ENCODE peak calls at places on chromosomes 2 and 18, in eight cellular contexts. Z is upper lobe of right lung; T is DND-41; G is CD8-positive, alpha-beta T cell; C is OCI-LY7; H is astrocyte; F is lower lobe of right lung; J is Peyer's patch. N is an unnamed sample.

GRCh38 chr2:211534655-211535054 is 978.3 kb downstream of the CPS1 start:
- DNase-seq in Z (no peak), T (no peak), G (no peak), C (no peak), H (peak), F (no peak), J (no peak), N (no peak)

GRCh38 chr2:96330407-96330806 is 5.2 kb upstream of the NCAPH start:
- DNase-seq in Z (no peak), T (no peak), G (no peak), C (no peak), H (peak), F (no peak), J (no peak), N (no peak)

GRCh38 chr2:142872900-142873724 is 4.4 kb upstream of the KYNU start:
- DNase-seq in Z (no peak), T (no peak), G (no peak), C (no peak), H (peak), F (no peak), J (no peak), N (no peak)

GRCh38 chr18:5584751-5585417 is 41.1 kb upstream of the EPB41L3 start:
- DNase-seq in Z (no peak), T (no peak), G (no peak), C (no peak), H (peak), F (no peak), J (no peak), N (no peak)

GRCh38 chr18:65761636-65762310 is 11.0 kb downstream of the CDH7 start:
- DNase-seq in Z (no peak), T (no peak), G (no peak), C (no peak), H (no peak), F (no peak), J (no peak), N (no peak)

GRCh38 chr18:49548266-49548665 is 13.6 kb upstream of the LIPG start:
- DNase-seq in Z (no peak), T (no peak), G (no peak), C (no peak), H (peak), F (no peak), J (no peak), N (no peak)

GRCh38 chr2:47386551-47386950 is 16.4 kb upstream of the MSH2 start:
- DNase-seq in Z (no peak), T (no peak), G (no peak), C (no peak), H (no peak), F (no peak), J (no peak), N (no peak)

GRCh38 chr2:88942793-88943192 is 251.3 kb downstream of the RPIA start:
- DNase-seq in Z (no peak), T (no peak), G (no peak), C (no peak), H (no peak), F (no peak), J (no peak), N (no peak)

DNA sequence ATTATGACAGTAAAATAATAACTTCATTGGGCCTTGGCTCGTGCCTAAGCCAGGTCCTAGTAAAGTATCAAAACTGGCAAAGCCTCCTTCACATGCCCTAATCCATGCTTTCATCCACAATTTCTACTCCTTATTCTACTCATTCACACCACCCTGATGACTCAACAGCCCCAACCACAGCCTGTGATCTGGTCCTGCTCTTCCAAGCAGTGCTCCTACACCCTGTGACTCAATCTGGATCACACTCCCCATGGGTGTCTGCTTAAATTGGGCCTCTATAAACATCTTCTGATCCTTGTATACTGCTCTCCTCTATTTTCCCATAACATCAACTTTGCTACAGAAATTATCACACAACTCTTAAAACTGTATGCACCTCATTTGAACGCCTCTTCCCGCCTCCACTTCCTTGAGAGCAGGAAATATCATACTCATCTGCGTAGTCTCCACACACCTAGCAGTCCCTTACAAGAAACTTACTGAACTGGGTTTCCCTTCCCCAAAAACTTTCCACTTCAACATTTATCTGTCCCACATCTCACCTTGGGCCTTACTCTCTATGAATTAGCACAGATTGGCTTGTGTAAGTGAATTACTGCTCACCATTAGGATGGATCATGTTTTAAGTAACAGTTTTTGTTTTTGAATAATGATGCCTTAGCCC is 15.9 kb downstream of the GTF3C3 start:
- DNase-seq in Z (no peak), T (no peak), G (no peak), C (no peak), H (peak), F (no peak), J (no peak), N (no peak)
- H3K27ac ChIP-seq in Z (no peak), T (no peak), G (no peak), C (no peak), H (peak), F (no peak), J (no peak), N (no peak)

DNA sequence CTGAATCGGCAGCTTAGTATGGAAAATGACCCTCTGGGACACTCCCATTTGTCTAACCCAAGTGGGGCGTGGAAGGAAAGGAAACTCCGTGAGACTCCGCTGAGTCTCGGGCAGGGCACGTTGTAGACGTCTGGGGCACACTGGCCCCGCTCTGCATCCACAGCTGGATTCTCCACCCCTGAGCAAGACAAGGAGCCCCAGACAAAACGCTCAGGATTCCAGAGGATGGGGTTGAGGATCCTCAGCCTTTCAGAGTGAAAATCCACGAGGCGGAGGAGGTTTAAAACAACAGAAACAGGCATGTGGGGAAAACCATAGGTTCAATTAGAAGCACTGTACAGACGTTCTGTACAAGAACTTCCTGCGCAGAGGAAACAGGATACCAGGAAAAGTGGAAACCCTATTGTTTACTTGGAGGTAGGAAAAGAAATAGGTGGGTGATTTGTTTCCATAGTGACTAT is 124.9 kb upstream of the ZNF236 start:
- DNase-seq in Z (peak), T (no peak), G (no peak), C (no peak), H (peak), F (no peak), J (no peak), N (no peak)
- H3K4me3 ChIP-seq in Z (no peak), T (no peak), G (no peak), C (no peak), H (peak), F (peak), J (no peak), N (no peak)

DNA sequence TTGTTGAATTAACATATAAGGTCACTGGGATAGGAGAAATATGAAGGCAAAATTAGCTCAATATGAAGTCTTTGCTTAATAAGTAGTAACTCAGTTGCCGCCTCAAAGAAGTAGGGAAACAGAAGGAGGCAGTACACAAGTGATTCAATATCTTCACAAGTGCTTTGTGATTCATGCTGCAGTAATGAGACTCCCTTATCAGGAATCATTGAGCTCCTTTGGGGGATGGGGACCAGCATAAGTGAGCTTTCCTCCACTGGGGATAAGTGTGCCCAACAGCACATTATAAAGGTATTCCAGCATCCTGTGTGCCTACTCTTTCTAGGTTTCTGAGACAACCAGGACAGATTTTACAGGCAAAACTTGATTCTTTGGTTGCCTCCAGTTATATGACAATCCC is 323.4 kb upstream of the UBE2E3 start:
- DNase-seq in Z (no peak), T (no peak), G (no peak), C (no peak), H (peak), F (no peak), J (no peak), N (no peak)
- H3K27ac ChIP-seq in Z (no peak), T (no peak), G (no peak), C (no peak), H (peak), F (no peak), J (no peak), N (no peak)

GRCh38 chr18:79629249-79629558 is 50.4 kb upstream of the CTDP1 start:
- DNase-seq in Z (no peak), T (no peak), G (no peak), C (no peak), H (no peak), F (no peak), J (peak), N (no peak)

GRCh38 chr18:79631761-79632446 is 47.7 kb upstream of the CTDP1 start:
- DNase-seq in Z (no peak), T (no peak), G (peak), C (no peak), H (no peak), F (no peak), J (peak), N (no peak)

GRCh38 chr18:79629606-79630005 is 50.0 kb upstream of the CTDP1 start:
- DNase-seq in Z (peak), T (no peak), G (no peak), C (no peak), H (no peak), F (no peak), J (peak), N (no peak)

GRCh38 chr18:79631096-79631507 is 48.5 kb upstream of the CTDP1 start:
- DNase-seq in Z (no peak), T (no peak), G (no peak), C (no peak), H (no peak), F (no peak), J (no peak), N (no peak)

DNA sequence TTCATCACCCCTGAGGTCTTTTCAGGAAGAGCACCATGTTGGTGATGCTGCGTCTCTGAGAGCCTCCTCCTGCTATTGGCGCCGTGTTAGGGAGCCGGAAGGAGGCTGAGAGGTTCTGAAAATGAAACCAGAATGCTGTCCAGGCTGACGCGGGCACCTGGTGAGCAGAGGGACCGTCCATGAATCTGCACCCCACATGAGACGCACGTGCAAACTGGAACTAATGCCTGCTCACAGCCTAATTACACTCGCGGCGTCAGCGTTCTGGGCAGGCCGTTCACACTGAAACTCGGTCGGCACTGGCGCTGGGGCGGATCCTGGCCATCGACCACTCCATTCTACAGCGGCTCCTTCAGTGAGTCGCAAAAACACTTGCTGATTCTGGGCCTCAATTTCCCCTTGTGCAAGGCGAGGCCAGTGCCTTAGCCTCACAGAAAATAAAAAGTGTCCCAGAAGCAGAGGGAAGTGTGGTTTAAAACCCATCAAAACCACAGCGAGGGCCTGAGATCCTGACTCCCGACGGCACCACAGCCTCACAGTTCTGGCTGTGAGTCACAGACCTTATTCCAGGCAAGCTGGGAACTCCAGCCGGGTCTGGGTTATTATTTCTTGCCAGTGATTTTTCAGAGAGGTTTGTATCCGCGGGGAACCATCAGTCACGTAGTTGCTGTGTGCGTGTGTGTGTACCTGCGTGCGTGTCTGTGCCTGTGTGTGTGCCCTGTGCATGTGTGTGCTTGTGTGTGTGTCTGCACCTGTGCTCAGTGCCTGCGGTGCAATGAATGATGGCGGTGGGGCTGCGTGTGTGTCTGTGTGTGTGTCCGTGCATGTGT is 49.1 kb upstream of the CTDP1 start:
- DNase-seq in Z (peak), T (no peak), G (peak), C (no peak), H (no peak), F (no peak), J (peak), N (peak)
- H3K4me3 ChIP-seq in Z (no peak), T (no peak), G (no peak), C (no peak), H (no peak), F (no peak), J (no peak), N (no peak)

DNA sequence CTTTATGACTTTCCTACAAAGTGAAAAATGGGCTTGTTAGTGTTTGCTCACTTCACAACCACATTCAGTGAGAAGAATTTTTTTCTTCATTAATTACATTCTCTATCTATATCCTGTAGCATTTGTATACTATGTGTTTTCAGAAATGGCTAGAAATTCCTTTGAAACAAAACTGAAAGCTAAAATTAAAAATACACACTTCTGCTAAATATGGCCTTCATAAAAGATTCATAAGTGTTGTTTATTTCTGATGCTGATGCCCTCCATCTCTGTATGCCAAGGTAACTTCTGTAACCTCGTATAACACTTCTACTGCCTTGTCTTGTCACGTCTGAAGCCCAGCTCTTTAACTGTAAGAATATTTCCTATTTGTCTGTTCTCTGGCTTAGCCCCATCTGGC is 59.8 kb downstream of the PMAIP1 start:
- DNase-seq in Z (no peak), T (no peak), G (no peak), C (no peak), H (no peak), F (no peak), J (no peak), N (no peak)
- H3K27ac ChIP-seq in Z (no peak), T (peak), G (no peak), C (peak), H (no peak), F (no peak), J (no peak), N (no peak)

GRCh38 chr2:223949241-223949640 is 4.1 kb upstream of the WDFY1 start:
- DNase-seq in Z (no peak), T (no peak), G (no peak), C (peak), H (no peak), F (no peak), J (no peak), N (no peak)

GRCh38 chr2:223954401-223954800 is 2.9 kb upstream of the MRPL44 start:
- DNase-seq in Z (no peak), T (no peak), G (no peak), C (no peak), H (peak), F (no peak), J (no peak), N (no peak)

GRCh38 chr2:223956267-223956666 is 996 bp upstream of the MRPL44 start:
- DNase-seq in Z (no peak), T (no peak), G (no peak), C (no peak), H (no peak), F (no peak), J (no peak), N (no peak)

GRCh38 chr2:223950448-223951347 is 5.6 kb upstream of the WDFY1 start:
- DNase-seq in Z (no peak), T (no peak), G (no peak), C (peak), H (no peak), F (no peak), J (no peak), N (no peak)

GRCh38 chr2:223952280-223952968 is 4.8 kb upstream of the MRPL44 start:
- DNase-seq in Z (no peak), T (no peak), G (no peak), C (peak), H (no peak), F (no peak), J (peak), N (no peak)
- H3K4me3 ChIP-seq in Z (no peak), T (no peak), G (no peak), C (peak), H (no peak), F (no peak), J (no peak), N (no peak)

DNA sequence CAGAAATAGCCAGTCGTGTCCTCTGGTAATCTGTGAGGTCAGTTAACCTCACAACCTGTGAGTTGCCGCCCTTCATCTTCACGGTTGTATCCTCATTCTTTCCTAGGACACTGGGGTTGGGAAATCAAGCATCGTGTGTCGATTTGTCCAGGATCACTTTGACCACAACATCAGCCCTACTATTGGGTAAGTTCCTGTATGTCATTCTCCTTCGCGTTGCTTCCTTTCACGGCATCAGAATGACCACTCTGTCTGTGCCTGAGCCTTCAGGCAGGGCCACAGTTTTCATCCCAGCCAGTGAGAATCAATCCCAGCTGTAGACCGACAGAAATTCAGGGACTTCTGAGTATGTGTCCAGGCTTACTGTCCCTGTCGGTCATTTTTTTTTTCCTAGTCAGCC is 67.1 kb downstream of the RAB31 start:
- DNase-seq in Z (no peak), T (no peak), G (no peak), C (no peak), H (no peak), F (no peak), J (no peak), N (no peak)
- H3K27ac ChIP-seq in Z (peak), T (no peak), G (no peak), C (no peak), H (no peak), F (peak), J (no peak), N (no peak)

GRCh38 chr2:40279001-40279400 is 172.9 kb downstream of the SLC8A1 start:
- DNase-seq in Z (no peak), T (no peak), G (no peak), C (peak), H (no peak), F (no peak), J (no peak), N (no peak)

GRCh38 chr2:40283111-40283909 is 168.6 kb downstream of the SLC8A1 start:
- DNase-seq in Z (no peak), T (no peak), G (no peak), C (peak), H (no peak), F (no peak), J (no peak), N (no peak)

GRCh38 chr2:40282428-40282827 is 169.5 kb downstream of the SLC8A1 start:
- DNase-seq in Z (no peak), T (no peak), G (no peak), C (peak), H (no peak), F (no peak), J (no peak), N (no peak)

GRCh38 chr2:40279479-40279878 is 172.4 kb downstream of the SLC8A1 start:
- DNase-seq in Z (no peak), T (no peak), G (no peak), C (no peak), H (no peak), F (no peak), J (no peak), N (no peak)

GRCh38 chr2:40281021-40281940 is 170.6 kb downstream of the SLC8A1 start:
- DNase-seq in Z (no peak), T (no peak), G (no peak), C (peak), H (peak), F (no peak), J (no peak), N (no peak)
- H3K4me3 ChIP-seq in Z (no peak), T (no peak), G (no peak), C (peak), H (peak), F (no peak), J (no peak), N (no peak)

DNA sequence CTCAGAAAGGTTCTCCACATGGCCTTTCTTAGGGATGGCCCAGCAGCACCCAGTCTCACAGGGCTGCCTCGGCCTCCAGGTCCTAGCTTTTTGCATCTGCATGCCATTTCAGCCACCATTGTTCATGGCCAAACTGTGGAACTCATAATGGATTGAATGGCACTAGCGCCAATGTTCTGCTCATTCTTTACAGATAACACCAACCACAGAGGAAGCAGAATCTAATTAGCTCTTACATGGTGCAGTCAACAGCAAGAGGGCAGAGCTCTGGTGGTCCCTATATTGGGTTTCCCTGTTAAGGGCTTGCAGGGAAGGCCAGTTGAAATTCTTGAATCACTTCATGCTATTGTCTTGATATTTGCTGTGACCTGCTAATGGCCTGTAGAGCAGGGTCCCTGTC is 45.6 kb downstream of the ARL4C start:
- DNase-seq in Z (no peak), T (no peak), G (no peak), C (no peak), H (peak), F (no peak), J (no peak), N (peak)
- H3K27ac ChIP-seq in Z (no peak), T (peak), G (peak), C (no peak), H (peak), F (no peak), J (no peak), N (peak)

N was measured in CD4-positive, CD25-positive, alpha-beta regulatory T cell.